ENCODE peak calls at places on chromosomes 13 and 19, in six cellular contexts. Q is T-helper 17 cell, N is NCI-H2081, M is head of caudate nucleus, W is iPS-NIHi11, U is ascending aorta. L is an unnamed sample.

GRCh38 chr19:48928164-48929005 is 5.1 kb upstream of the DHDH start:
- DNase-seq in Q (no peak), M (no peak), W (no peak), N (no peak), U (no peak), L (no peak)

GRCh38 chr19:50718255-50719118 is 1.1 kb downstream of the SHANK1 start:
- DNase-seq in N (no peak), Q (no peak), U (no peak), W (peak), M (peak), L (no peak)

GRCh38 chr13:26621731-26622401 is 64.4 kb downstream of the WASF3 start:
- DNase-seq in W (no peak), M (no peak), Q (no peak), U (no peak), N (no peak), L (no peak)

GRCh38 chr13:32208860-32209259 is 106.3 kb downstream of the ZAR1L start:
- DNase-seq in N (no peak), W (no peak), U (peak), Q (no peak), M (no peak), L (no peak)

GRCh38 chr19:33245948-33246728 is 20.5 kb upstream of the SLC7A10 start:
- DNase-seq in U (no peak), Q (no peak), N (no peak), M (no peak), W (no peak), L (no peak)

GRCh38 chr19:4866595-4867424 is 657 bp downstream of the PLIN3 start:
- DNase-seq in N (no peak), Q (peak), M (peak), W (peak), U (peak), L (peak)

GRCh38 chr13:99690426-99691189 is 189.3 kb downstream of the TM9SF2 start:
- DNase-seq in M (no peak), U (no peak), Q (no peak), N (peak), W (no peak), L (no peak)

GRCh38 chr19:46533085-46534081 is 37.7 kb upstream of the PNMA8B start:
- DNase-seq in Q (no peak), N (no peak), M (no peak), U (peak), W (no peak), L (no peak)

GRCh38 chr13:41384749-41385503 is 72.4 kb upstream of the RGCC start:
- DNase-seq in N (no peak), U (no peak), M (no peak), Q (no peak), W (peak), L (no peak)